ENCODE peak calls at places on chromosomes 12 and 14, in five cellular contexts. One of them, this sample, is unnamed.

GRCh38 chr12:69240625-69240984 is 1.2 kb downstream of the CPSF6 start:
- DNase-seq in BE2C: no peak
- DNase-seq in CD8-positive, alpha-beta T cell: peak; percentile 53
- DNase-seq in PC-3: no peak
- DNase-seq in foreskin fibroblast: peak; percentile 17
- DNase-seq in this sample: no peak

GRCh38 chr14:25049559-25050493 is at the start of gene STXBP6:
- DNase-seq in BE2C: peak; percentile 22
- DNase-seq in CD8-positive, alpha-beta T cell: no peak
- DNase-seq in PC-3: no peak
- DNase-seq in foreskin fibroblast: peak; percentile 92
- DNase-seq in this sample: peak; percentile 85

GRCh38 chr12:123045678-123046077 is 65.2 kb downstream of the ARL6IP4 start:
- DNase-seq in BE2C: no peak
- DNase-seq in CD8-positive, alpha-beta T cell: no peak
- DNase-seq in PC-3: no peak
- DNase-seq in foreskin fibroblast: no peak
- DNase-seq in this sample: no peak

GRCh38 chr12:65004270-65004669 is 116.8 kb downstream of the WIF1 start:
- DNase-seq in BE2C: no peak
- DNase-seq in CD8-positive, alpha-beta T cell: no peak
- DNase-seq in PC-3: peak; percentile 51
- DNase-seq in foreskin fibroblast: peak; percentile 66
- DNase-seq in this sample: no peak

GRCh38 chr12:107436376-107436775 is 249.2 kb upstream of the PWP1 start:
- DNase-seq in BE2C: no peak
- DNase-seq in CD8-positive, alpha-beta T cell: no peak
- DNase-seq in PC-3: peak; percentile 37
- DNase-seq in foreskin fibroblast: peak; percentile 47
- DNase-seq in this sample: no peak

GRCh38 chr14:65096323-65097089 is 5.8 kb downstream of the MAX start:
- DNase-seq in BE2C: peak; percentile 68
- DNase-seq in CD8-positive, alpha-beta T cell: no peak
- DNase-seq in PC-3: no peak
- DNase-seq in foreskin fibroblast: peak; percentile 16
- DNase-seq in this sample: no peak

GRCh38 chr12:111066744-111067437 is 146.5 kb upstream of the MYL2 start:
- DNase-seq in BE2C: peak; percentile 47
- DNase-seq in CD8-positive, alpha-beta T cell: no peak
- DNase-seq in PC-3: peak; percentile 45
- DNase-seq in foreskin fibroblast: no peak
- DNase-seq in this sample: no peak

GRCh38 chr14:90487031-90487430 is 90.2 kb downstream of the CALM1 start:
- DNase-seq in BE2C: peak; percentile 82
- DNase-seq in CD8-positive, alpha-beta T cell: no peak
- DNase-seq in PC-3: no peak
- DNase-seq in foreskin fibroblast: peak; percentile 14
- DNase-seq in this sample: no peak

GRCh38 chr14:61108742-61109141 is 127.7 kb downstream of the SLC38A6 start:
- DNase-seq in BE2C: no peak
- DNase-seq in CD8-positive, alpha-beta T cell: no peak
- DNase-seq in PC-3: no peak
- DNase-seq in foreskin fibroblast: peak; percentile 47
- DNase-seq in this sample: no peak

GRCh38 chr14:93944348-93945069 is 17.4 kb downstream of the FAM181A start:
- DNase-seq in BE2C: no peak
- DNase-seq in CD8-positive, alpha-beta T cell: no peak
- DNase-seq in PC-3: no peak
- DNase-seq in foreskin fibroblast: no peak
- DNase-seq in this sample: no peak

GRCh38 chr14:92556863-92557543 is 43.4 kb downstream of the RIN3 start:
- DNase-seq in BE2C: no peak
- DNase-seq in CD8-positive, alpha-beta T cell: peak; percentile 64
- DNase-seq in PC-3: no peak
- DNase-seq in foreskin fibroblast: no peak
- DNase-seq in this sample: no peak

DNA sequence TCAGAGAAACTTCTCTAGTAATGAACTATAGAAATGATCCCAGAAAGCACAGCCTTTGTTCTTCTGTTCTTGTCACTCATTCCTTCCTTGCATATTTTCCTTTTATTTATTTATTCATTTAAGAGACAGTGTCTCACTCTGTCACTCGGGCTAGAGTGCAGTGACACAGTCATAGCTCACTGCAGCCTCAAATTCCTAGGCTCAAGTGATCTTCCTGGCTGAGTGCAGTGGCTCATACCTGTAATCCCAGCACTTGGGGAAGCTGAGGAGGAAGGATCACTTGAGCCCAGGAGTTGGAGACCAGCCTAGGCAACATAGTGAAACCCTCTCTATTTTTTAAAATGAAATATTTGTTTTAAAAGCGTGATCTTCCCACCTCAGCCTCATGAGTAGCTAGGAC is 11.5 kb downstream of the TECPR2 start:
- DNase-seq in BE2C: no peak
- DNase-seq in CD8-positive, alpha-beta T cell: no peak
- DNase-seq in PC-3: no peak
- DNase-seq in foreskin fibroblast: no peak
- DNase-seq in this sample: no peak
- TF ChIP-seq CTCF in BE2C: no peak
- TF ChIP-seq CTCF in CD8-positive, alpha-beta T cell: no peak
- TF ChIP-seq CTCF in PC-3: no peak
- TF ChIP-seq CTCF in foreskin fibroblast: no peak
- TF ChIP-seq CTCF in this sample: no peak

GRCh38 chr14:101113108-101113612 is 209.6 kb upstream of the RTL1 start:
- DNase-seq in BE2C: no peak
- DNase-seq in CD8-positive, alpha-beta T cell: no peak
- DNase-seq in PC-3: no peak
- DNase-seq in foreskin fibroblast: no peak
- DNase-seq in this sample: no peak

GRCh38 chr14:101110729-101111619 is 207.5 kb upstream of the RTL1 start:
- DNase-seq in BE2C: no peak
- DNase-seq in CD8-positive, alpha-beta T cell: no peak
- DNase-seq in PC-3: no peak
- DNase-seq in foreskin fibroblast: no peak
- DNase-seq in this sample: no peak

GRCh38 chr14:101112351-101113107 is 209.0 kb upstream of the RTL1 start:
- DNase-seq in BE2C: no peak
- DNase-seq in CD8-positive, alpha-beta T cell: no peak
- DNase-seq in PC-3: no peak
- DNase-seq in foreskin fibroblast: no peak
- DNase-seq in this sample: no peak

GRCh38 chr14:101109981-101110728 is 206.6 kb upstream of the RTL1 start:
- DNase-seq in BE2C: no peak
- DNase-seq in CD8-positive, alpha-beta T cell: no peak
- DNase-seq in PC-3: no peak
- DNase-seq in foreskin fibroblast: no peak
- DNase-seq in this sample: no peak

GRCh38 chr14:101111620-101112290 is 208.2 kb upstream of the RTL1 start:
- DNase-seq in BE2C: no peak
- DNase-seq in CD8-positive, alpha-beta T cell: no peak
- DNase-seq in PC-3: no peak
- DNase-seq in foreskin fibroblast: no peak
- DNase-seq in this sample: no peak
- TF ChIP-seq CTCF in BE2C: no peak
- TF ChIP-seq CTCF in CD8-positive, alpha-beta T cell: no peak
- TF ChIP-seq CTCF in PC-3: no peak
- TF ChIP-seq CTCF in foreskin fibroblast: no peak
- TF ChIP-seq CTCF in this sample: no peak

GRCh38 chr14:68248481-68249255 is 429.1 kb downstream of the RAD51B start:
- DNase-seq in BE2C: no peak
- DNase-seq in CD8-positive, alpha-beta T cell: no peak
- DNase-seq in PC-3: peak; percentile 71
- DNase-seq in foreskin fibroblast: peak; percentile 78
- DNase-seq in this sample: peak; percentile 16

GRCh38 chr14:68251766-68252100 is 432.2 kb downstream of the RAD51B start:
- DNase-seq in BE2C: no peak
- DNase-seq in CD8-positive, alpha-beta T cell: no peak
- DNase-seq in PC-3: no peak
- DNase-seq in foreskin fibroblast: no peak
- DNase-seq in this sample: no peak

GRCh38 chr14:68253381-68253780 is 433.8 kb downstream of the RAD51B start:
- DNase-seq in BE2C: no peak
- DNase-seq in CD8-positive, alpha-beta T cell: no peak
- DNase-seq in PC-3: no peak
- DNase-seq in foreskin fibroblast: no peak
- DNase-seq in this sample: no peak

GRCh38 chr14:68249534-68250517 is 430.2 kb downstream of the RAD51B start:
- DNase-seq in BE2C: no peak
- DNase-seq in CD8-positive, alpha-beta T cell: no peak
- DNase-seq in PC-3: peak; percentile 86
- DNase-seq in foreskin fibroblast: peak; percentile 66
- DNase-seq in this sample: peak; percentile 13

DNA sequence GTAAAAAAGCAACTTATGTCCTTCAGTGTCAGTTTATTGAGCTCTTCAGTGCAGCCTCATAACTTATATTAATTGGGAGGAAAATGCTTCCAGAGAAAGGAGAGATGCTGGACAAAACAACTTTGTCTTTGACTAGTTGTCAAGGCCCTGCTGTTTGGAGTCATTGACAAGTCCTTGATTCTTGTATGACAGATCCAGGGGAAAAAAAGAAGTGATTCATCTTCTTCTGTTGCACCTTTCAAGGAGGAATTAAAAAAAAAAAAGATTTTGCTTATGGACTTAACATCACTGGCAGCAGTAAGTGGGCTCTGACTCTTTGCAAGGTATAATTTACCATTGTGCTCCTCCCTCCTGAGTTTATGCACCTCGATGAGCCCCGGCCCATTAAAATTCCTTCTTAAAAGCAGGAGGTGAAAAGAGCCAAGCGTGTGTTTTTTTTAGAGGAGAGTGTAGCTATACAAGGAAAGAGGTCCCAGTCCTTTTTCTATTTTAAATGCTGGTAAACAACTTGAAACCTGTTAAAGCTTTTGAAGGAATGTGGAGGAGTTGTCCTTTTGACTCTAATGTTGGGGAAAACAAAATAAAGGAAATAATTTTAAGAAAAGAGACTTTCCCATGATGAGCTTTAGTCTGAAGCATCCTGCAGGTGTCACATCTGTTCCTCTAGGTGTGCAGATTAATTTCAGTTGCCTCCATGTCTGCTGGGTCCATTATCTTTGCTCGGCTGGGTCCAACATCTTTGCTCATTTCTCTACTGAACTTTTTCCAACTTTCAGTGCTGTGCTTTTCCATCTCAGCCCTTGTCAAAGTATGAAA is 431.6 kb downstream of the RAD51B start:
- DNase-seq in BE2C: no peak
- DNase-seq in CD8-positive, alpha-beta T cell: no peak
- DNase-seq in PC-3: peak; percentile 28
- DNase-seq in foreskin fibroblast: no peak
- DNase-seq in this sample: no peak
- TF ChIP-seq CTCF in BE2C: no peak
- TF ChIP-seq CTCF in CD8-positive, alpha-beta T cell: no peak
- TF ChIP-seq CTCF in PC-3: no peak
- TF ChIP-seq CTCF in foreskin fibroblast: no peak
- TF ChIP-seq CTCF in this sample: no peak

GRCh38 chr14:69535230-69535848 is 39.3 kb downstream of the CCDC177 start:
- DNase-seq in BE2C: peak; percentile 56
- DNase-seq in CD8-positive, alpha-beta T cell: no peak
- DNase-seq in PC-3: peak; percentile 71
- DNase-seq in foreskin fibroblast: peak; percentile 77
- DNase-seq in this sample: peak; percentile 67
- TF ChIP-seq CTCF in BE2C: peak; percentile 89
- TF ChIP-seq CTCF in CD8-positive, alpha-beta T cell: no peak
- TF ChIP-seq CTCF in PC-3: peak; percentile 91
- TF ChIP-seq CTCF in foreskin fibroblast: peak; percentile 77
- TF ChIP-seq CTCF in this sample: peak; percentile 55

DNA sequence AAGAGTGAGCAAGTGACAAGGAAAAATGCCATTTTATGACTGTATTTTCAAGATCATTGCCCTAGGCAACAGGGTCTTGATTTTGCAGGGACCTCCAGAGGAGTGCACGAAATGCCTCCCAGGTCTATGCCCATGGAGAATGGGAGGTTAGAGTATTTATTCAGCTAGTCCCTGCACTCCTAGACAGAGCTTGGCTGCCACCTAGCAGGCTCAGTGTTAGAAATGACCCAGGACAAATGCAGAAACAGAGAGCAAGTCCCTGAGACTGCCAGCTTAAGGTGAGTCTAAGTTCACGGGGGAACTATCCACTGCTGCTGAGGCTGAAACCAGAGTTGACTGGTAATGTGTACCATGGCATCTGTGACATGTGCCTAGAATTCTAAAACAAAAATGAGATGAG is 506.4 kb downstream of the MED13L start:
- DNase-seq in BE2C: peak; percentile 46
- DNase-seq in CD8-positive, alpha-beta T cell: no peak
- DNase-seq in PC-3: peak; percentile 47
- DNase-seq in foreskin fibroblast: peak; percentile 72
- DNase-seq in this sample: peak; percentile 8
- TF ChIP-seq CTCF in BE2C: peak; percentile 65
- TF ChIP-seq CTCF in CD8-positive, alpha-beta T cell: no peak
- TF ChIP-seq CTCF in PC-3: peak; percentile 50
- TF ChIP-seq CTCF in foreskin fibroblast: peak; percentile 33
- TF ChIP-seq CTCF in this sample: no peak

DNA sequence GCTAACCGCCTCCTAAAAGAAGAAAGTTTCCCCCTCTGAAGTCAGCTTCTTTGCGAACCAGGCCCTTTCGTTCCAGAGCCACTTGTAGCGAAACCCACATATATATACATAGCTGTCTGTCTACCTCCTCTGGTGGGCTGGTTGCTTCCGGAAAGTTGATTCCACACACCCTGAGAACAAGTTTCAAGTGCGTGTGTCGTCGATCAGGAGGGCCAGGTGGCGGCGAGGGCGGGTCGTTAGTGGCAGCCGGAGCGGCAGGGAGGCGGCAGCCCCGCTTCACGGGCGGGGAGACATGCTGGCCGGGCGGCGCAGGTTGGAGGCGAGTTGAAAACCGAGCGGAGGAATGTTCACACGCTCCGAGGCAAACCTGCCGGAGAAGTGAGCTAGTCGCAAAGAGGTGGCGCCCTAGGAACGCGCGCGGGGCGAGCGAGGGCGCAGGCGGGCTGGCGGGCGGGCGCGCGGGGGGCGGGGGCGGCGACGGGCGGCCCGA is 2.6 kb downstream of the PTHLH start:
- DNase-seq in BE2C: peak; percentile 45
- DNase-seq in CD8-positive, alpha-beta T cell: no peak
- DNase-seq in PC-3: peak; percentile 100
- DNase-seq in foreskin fibroblast: peak; percentile 67
- DNase-seq in this sample: peak; percentile 78
- TF ChIP-seq CTCF in BE2C: peak; percentile 6
- TF ChIP-seq CTCF in CD8-positive, alpha-beta T cell: no peak
- TF ChIP-seq CTCF in PC-3: no peak
- TF ChIP-seq CTCF in foreskin fibroblast: no peak
- TF ChIP-seq CTCF in this sample: no peak

GRCh38 chr14:97299661-97300060 is 502.5 kb downstream of the VRK1 start:
- DNase-seq in BE2C: no peak
- DNase-seq in CD8-positive, alpha-beta T cell: no peak
- DNase-seq in PC-3: no peak
- DNase-seq in foreskin fibroblast: no peak
- DNase-seq in this sample: peak; percentile 8
- TF ChIP-seq CTCF in BE2C: no peak
- TF ChIP-seq CTCF in CD8-positive, alpha-beta T cell: no peak
- TF ChIP-seq CTCF in PC-3: peak; percentile 47
- TF ChIP-seq CTCF in foreskin fibroblast: no peak
- TF ChIP-seq CTCF in this sample: peak; percentile 27

DNA sequence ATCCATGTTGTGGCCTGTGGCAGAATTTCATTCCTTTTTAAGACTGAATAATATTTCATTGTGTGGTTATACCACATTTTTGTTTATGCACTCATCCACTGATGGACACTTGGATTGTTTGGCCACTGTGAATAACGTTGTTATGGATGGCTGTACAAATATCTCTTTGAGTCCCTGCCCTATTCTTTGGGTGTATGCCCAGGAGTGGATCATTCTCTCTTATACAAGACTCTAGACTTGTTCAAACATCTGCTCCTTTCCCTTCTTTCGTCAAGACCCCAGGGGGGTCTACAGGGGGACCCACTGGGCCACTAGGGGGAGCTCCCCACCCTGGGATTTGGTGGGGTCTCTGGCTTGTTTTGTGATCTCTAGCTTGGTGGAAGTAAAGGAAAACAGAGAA is 77.4 kb downstream of the FBXL14 start:
- DNase-seq in BE2C: peak; percentile 49
- DNase-seq in CD8-positive, alpha-beta T cell: no peak
- DNase-seq in PC-3: peak; percentile 90
- DNase-seq in foreskin fibroblast: peak; percentile 90
- DNase-seq in this sample: peak; percentile 60
- TF ChIP-seq CTCF in BE2C: peak; percentile 79
- TF ChIP-seq CTCF in CD8-positive, alpha-beta T cell: no peak
- TF ChIP-seq CTCF in PC-3: peak; percentile 66
- TF ChIP-seq CTCF in foreskin fibroblast: peak; percentile 42
- TF ChIP-seq CTCF in this sample: peak; percentile 67

This sample was measured in nephron progenitor cell.